ENCODE peak calls at places on chromosomes 5 and 9, in ten cellular contexts. E, V, Y, Z, X, N, Q, B, G and W are unnamed samples.

GRCh38 chr5:135451581-135452360 is at the start of gene TIFAB:
- DNase-seq in E (no peak), V (no peak), Y (no peak), Z (no peak), X (no peak), N (no peak), Q (no peak), B (no peak), G (no peak), W (no peak)

GRCh38 chr5:160439205-160439600 is 17.5 kb downstream of the PTTG1 start:
- DNase-seq in E (peak; percentile 51), V (peak; percentile 76), Y (peak; percentile 69), Z (peak; percentile 91), X (peak; percentile 85), N (peak; percentile 64), Q (peak; percentile 81), B (peak; percentile 84), G (peak; percentile 84), W (peak; percentile 87)

GRCh38 chr9:15135167-15135792 is 171.7 kb downstream of the TTC39B start:
- DNase-seq in E (peak; percentile 84), V (peak; percentile 22), Y (peak; percentile 52), Z (peak; percentile 63), X (peak; percentile 51), N (peak; percentile 69), Q (peak; percentile 71), B (peak; percentile 31), G (peak; percentile 6), W (peak; percentile 54)

GRCh38 chr5:32504923-32505596 is 60.5 kb upstream of the ZFR start:
- DNase-seq in E (peak; percentile 72), V (peak; percentile 52), Y (peak; percentile 8), Z (no peak), X (no peak), N (peak; percentile 94), Q (peak; percentile 52), B (peak; percentile 66), G (no peak), W (peak; percentile 56)

GRCh38 chr5:11588803-11589202 is 315.4 kb downstream of the CTNND2 start:
- DNase-seq in E (peak; percentile 56), V (no peak), Y (no peak), Z (no peak), X (no peak), N (no peak), Q (no peak), B (no peak), G (no peak), W (no peak)

GRCh38 chr9:131697097-131697496 is 42.8 kb downstream of the RAPGEF1 start:
- DNase-seq in E (peak; percentile 18), V (peak; percentile 83), Y (no peak), Z (no peak), X (no peak), N (peak; percentile 61), Q (no peak), B (no peak), G (no peak), W (no peak)

GRCh38 chr5:59125961-59126360 is 543.1 kb downstream of the RAB3C start:
- DNase-seq in E (no peak), V (no peak), Y (no peak), Z (no peak), X (no peak), N (no peak), Q (no peak), B (no peak), G (no peak), W (no peak)

GRCh38 chr9:90964101-90965020 is 162.7 kb downstream of the SYK start:
- DNase-seq in E (no peak), V (peak; percentile 20), Y (no peak), Z (peak; percentile 70), X (no peak), N (no peak), Q (no peak), B (no peak), G (no peak), W (no peak)

GRCh38 chr5:98605010-98605425 is 168.4 kb upstream of the RGMB start:
- DNase-seq in E (no peak), V (no peak), Y (peak; percentile 31), Z (no peak), X (no peak), N (peak; percentile 28), Q (no peak), B (no peak), G (no peak), W (no peak)

GRCh38 chr9:97990259-97990658 is 7.1 kb downstream of the ANP32B start:
- DNase-seq in E (no peak), V (no peak), Y (peak; percentile 62), Z (no peak), X (no peak), N (peak; percentile 82), Q (peak; percentile 79), B (no peak), G (no peak), W (no peak)

GRCh38 chr5:20367178-20367577 is 379.2 kb upstream of the CDH18 start:
- DNase-seq in E (no peak), V (no peak), Y (no peak), Z (no peak), X (no peak), N (no peak), Q (no peak), B (no peak), G (no peak), W (no peak)

GRCh38 chr5:143924311-143924710 is 112.3 kb downstream of the HMHB1 start:
- DNase-seq in E (no peak), V (no peak), Y (no peak), Z (no peak), X (no peak), N (peak; percentile 15), Q (no peak), B (no peak), G (no peak), W (no peak)

GRCh38 chr5:43121565-43122484 is 1.1 kb downstream of the ZNF131 start:
- DNase-seq in E (peak; percentile 88), V (peak; percentile 32), Y (peak; percentile 37), Z (peak; percentile 65), X (no peak), N (peak; percentile 80), Q (peak; percentile 36), B (no peak), G (no peak), W (no peak)

GRCh38 chr5:109239501-109239900 is 170.3 kb downstream of the PJA2 start:
- DNase-seq in E (no peak), V (no peak), Y (no peak), Z (no peak), X (no peak), N (no peak), Q (no peak), B (no peak), G (no peak), W (no peak)

GRCh38 chr5:34833991-34834793 is 4.8 kb upstream of the TTC23L start:
- DNase-seq in E (no peak), V (no peak), Y (peak; percentile 35), Z (no peak), X (no peak), N (no peak), Q (no peak), B (no peak), G (no peak), W (no peak)

GRCh38 chr5:105840800-105841199 is 1829.9 kb downstream of the EFNA5 start:
- DNase-seq in E (no peak), V (no peak), Y (no peak), Z (no peak), X (no peak), N (no peak), Q (no peak), B (no peak), G (no peak), W (no peak)

GRCh38 chr5:159547466-159548195 is 217.3 kb upstream of the IL12B start:
- DNase-seq in E (no peak), V (no peak), Y (no peak), Z (no peak), X (no peak), N (no peak), Q (no peak), B (no peak), G (no peak), W (no peak)

GRCh38 chr9:126017758-126018157 is 270.6 kb downstream of the PBX3 start:
- DNase-seq in E (no peak), V (no peak), Y (no peak), Z (no peak), X (no peak), N (no peak), Q (no peak), B (no peak), G (no peak), W (no peak)

GRCh38 chr9:128552744-128553221 is 396 bp downstream of the SPTAN1 start:
- DNase-seq in E (no peak), V (peak; percentile 70), Y (no peak), Z (peak; percentile 50), X (peak; percentile 61), N (no peak), Q (peak; percentile 40), B (peak; percentile 42), G (no peak), W (peak; percentile 48)

GRCh38 chr5:25091917-25092316 is 447.1 kb upstream of the CDH10 start:
- DNase-seq in E (no peak), V (no peak), Y (peak; percentile 11), Z (no peak), X (no peak), N (no peak), Q (peak; percentile 11), B (no peak), G (no peak), W (no peak)

GRCh38 chr9:123324767-123325183 is 31.2 kb upstream of the CRB2 start:
- DNase-seq in E (no peak), V (no peak), Y (no peak), Z (no peak), X (no peak), N (no peak), Q (no peak), B (no peak), G (no peak), W (no peak)

GRCh38 chr5:135019314-135019713 is 14.7 kb downstream of the PITX1 start:
- DNase-seq in E (no peak), V (peak; percentile 3), Y (no peak), Z (no peak), X (no peak), N (no peak), Q (no peak), B (no peak), G (no peak), W (peak; percentile 11)

GRCh38 chr9:35906923-35907699 is 1.1 kb downstream of the HRCT1 start:
- DNase-seq in E (peak; percentile 19), V (peak; percentile 48), Y (peak; percentile 32), Z (no peak), X (no peak), N (peak; percentile 75), Q (peak; percentile 66), B (no peak), G (no peak), W (peak; percentile 83)

GRCh38 chr5:543755-544674 is 19.8 kb upstream of the SLC9A3 start:
- DNase-seq in E (no peak), V (peak; percentile 3), Y (no peak), Z (peak; percentile 84), X (no peak), N (no peak), Q (no peak), B (peak; percentile 64), G (peak; percentile 88), W (peak; percentile 67)

GRCh38 chr9:111005711-111006482 is 32.4 kb downstream of the LPAR1 start:
- DNase-seq in E (no peak), V (no peak), Y (peak; percentile 19), Z (no peak), X (no peak), N (peak; percentile 50), Q (no peak), B (no peak), G (no peak), W (no peak)

GRCh38 chr9:93576296-93577044 is at the start of gene PHF2:
- DNase-seq in E (no peak), V (peak; percentile 51), Y (no peak), Z (peak; percentile 49), X (no peak), N (no peak), Q (no peak), B (no peak), G (peak; percentile 33), W (peak; percentile 42)